ENCODE peak calls at places on chromosome 16, in ten cellular contexts. F is T follicular helper cell; D is activated naive CD8-positive, alpha-beta T cell treated with anti-CD3 and anti-CD28 coated beads, Interleukin-2, amount 50 U/mL, for 24 hours; T is stimulated activated CD4-positive, alpha-beta T cell treated with anti-CD3 and anti-CD28 coated beads, Interleukin-15, amount 100 ng/mL, for 48 hours; S is Right ventricle myocardium superior; N is HTR-8/SVneo; Q is naive B cell; L is AG09309; W is hypothalamus; U is adipocyte. H is an unnamed sample.

GRCh38 chr16:12097523-12098428 is 121.2 kb downstream of the SNX29 start:
- DNase-seq in F (no peak), D (no peak), T (no peak), S (no peak), N (no peak), Q (no peak), L (peak; percentile 62), W (peak; percentile 61), U (peak; percentile 75), H (peak; percentile 44)

GRCh38 chr16:47523342-47524006 is 62.3 kb downstream of the PHKB start:
- DNase-seq in F (no peak), D (no peak), T (no peak), S (no peak), N (no peak), Q (peak; percentile 47), L (no peak), W (no peak), U (no peak), H (no peak)

GRCh38 chr16:72992142-72992601 is 55.8 kb downstream of the ZFHX3 start:
- DNase-seq in F (no peak), D (no peak), T (no peak), S (no peak), N (no peak), Q (no peak), L (no peak), W (no peak), U (no peak), H (no peak)

GRCh38 chr16:24246911-24247607 is 9.1 kb upstream of the CACNG3 start:
- DNase-seq in F (no peak), D (no peak), T (no peak), S (no peak), N (no peak), Q (no peak), L (no peak), W (no peak), U (no peak), H (no peak)

GRCh38 chr16:55773859-55774549 is 58.9 kb downstream of the CES1 start:
- DNase-seq in F (no peak), D (no peak), T (no peak), S (no peak), N (no peak), Q (no peak), L (no peak), W (no peak), U (no peak), H (no peak)

GRCh38 chr16:47308601-47309000 is 152.3 kb downstream of the ITFG1 start:
- DNase-seq in F (no peak), D (no peak), T (no peak), S (no peak), N (no peak), Q (no peak), L (no peak), W (no peak), U (no peak), H (no peak)

GRCh38 chr16:48687421-48688038 is 77.5 kb upstream of the N4BP1 start:
- DNase-seq in F (no peak), D (peak; percentile 28), T (peak; percentile 2), S (peak; percentile 53), N (peak; percentile 57), Q (no peak), L (peak; percentile 16), W (no peak), U (peak; percentile 88), H (peak; percentile 83)

GRCh38 chr16:57735755-57736418 is at the start of gene KATNB1:
- DNase-seq in F (no peak), D (peak; percentile 15), T (no peak), S (no peak), N (no peak), Q (no peak), L (no peak), W (no peak), U (peak; percentile 41), H (peak; percentile 52)

GRCh38 chr16:66315210-66315825 is 51.2 kb upstream of the CDH5 start:
- DNase-seq in F (peak; percentile 16), D (peak; percentile 48), T (peak; percentile 8), S (peak; percentile 61), N (peak; percentile 89), Q (peak; percentile 14), L (peak; percentile 25), W (peak; percentile 61), U (peak; percentile 94), H (peak; percentile 76)

GRCh38 chr16:47584464-47585225 is 123.5 kb downstream of the PHKB start:
- DNase-seq in F (no peak), D (no peak), T (no peak), S (no peak), N (no peak), Q (no peak), L (no peak), W (no peak), U (no peak), H (no peak)

GRCh38 chr16:73172621-73173312 is 124.8 kb upstream of the ZFHX3 start:
- DNase-seq in F (no peak), D (no peak), T (no peak), S (peak; percentile 88), N (peak; percentile 56), Q (no peak), L (peak; percentile 76), W (peak; percentile 9), U (peak; percentile 96), H (peak; percentile 84)

GRCh38 chr16:2795714-2796143 is 2.5 kb upstream of the PRSS41 start:
- DNase-seq in F (no peak), D (no peak), T (no peak), S (no peak), N (no peak), Q (no peak), L (no peak), W (no peak), U (no peak), H (no peak)

GRCh38 chr16:17224859-17225258 is 245.9 kb downstream of the XYLT1 start:
- DNase-seq in F (no peak), D (peak; percentile 23), T (no peak), S (peak; percentile 49), N (no peak), Q (peak; percentile 8), L (peak; percentile 72), W (no peak), U (peak; percentile 73), H (peak; percentile 77)

GRCh38 chr16:54822502-54823291 is 108.0 kb upstream of the IRX5 start:
- DNase-seq in F (no peak), D (no peak), T (no peak), S (no peak), N (no peak), Q (no peak), L (no peak), W (no peak), U (no peak), H (no peak)